ENCODE peak calls at places on chromosome 12, in eight cellular contexts. Z, U, O, J, A, B, M and F are unnamed samples.

GRCh38 chr12:113207621-113208040 is 13.6 kb upstream of the TPCN1 start:
- DNase-seq in A (no peak), B (no peak), J (no peak), M (peak; percentile 36), O (no peak), Z (no peak), U (no peak), F (no peak)

GRCh38 chr12:89597210-89597609 is 71.4 kb upstream of the POC1B start:
- DNase-seq in O (no peak), B (no peak), J (no peak), A (no peak), Z (no peak), M (no peak), U (no peak), F (no peak)

GRCh38 chr12:19036673-19037357 is 92.7 kb upstream of the PLEKHA5 start:
- DNase-seq in J (peak; percentile 7), U (no peak), M (no peak), A (no peak), Z (no peak), O (no peak), B (no peak), F (no peak)

GRCh38 chr12:11901687-11902524 is 168.8 kb upstream of the BCL2L14 start:
- DNase-seq in B (no peak), J (no peak), U (no peak), A (no peak), O (no peak), Z (no peak), M (no peak), F (no peak)

GRCh38 chr12:122128481-122128880 is 45.5 kb downstream of the IL31 start:
- DNase-seq in B (no peak), Z (no peak), M (no peak), U (no peak), A (no peak), O (no peak), J (no peak), F (no peak)

GRCh38 chr12:113794774-113795173 is 171.4 kb downstream of the RBM19 start:
- DNase-seq in O (no peak), A (no peak), B (no peak), U (no peak), J (no peak), M (no peak), Z (no peak), F (no peak)

GRCh38 chr12:4164591-4165558 is 108.7 kb upstream of the CCND2 start:
- DNase-seq in J (peak; percentile 45), A (peak; percentile 43), O (no peak), M (peak; percentile 35), B (no peak), U (no peak), Z (peak; percentile 26), F (no peak)

GRCh38 chr12:65761301-65761700 is 63.0 kb upstream of the HMGA2 start:
- DNase-seq in Z (no peak), U (no peak), A (no peak), B (no peak), M (no peak), J (no peak), O (no peak), F (no peak)

GRCh38 chr12:3744216-3744883 is 8.6 kb downstream of the CRACR2A start:
- DNase-seq in M (no peak), B (no peak), A (no peak), Z (no peak), U (no peak), J (no peak), O (no peak), F (no peak)

GRCh38 chr12:123907021-123907420 is 65.6 kb downstream of the CCDC92 start:
- DNase-seq in M (no peak), O (no peak), U (no peak), B (no peak), A (no peak), J (no peak), Z (no peak), F (no peak)

GRCh38 chr12:40336573-40337199 is 111.9 kb downstream of the LRRK2 start:
- DNase-seq in Z (peak; percentile 71), A (no peak), J (peak; percentile 20), O (peak; percentile 31), B (peak; percentile 30), M (no peak), U (no peak), F (peak; percentile 31)

GRCh38 chr12:120072472-120072871 is 44.1 kb downstream of the RAB35 start:
- DNase-seq in Z (no peak), U (no peak), B (no peak), J (no peak), O (no peak), A (no peak), M (no peak), F (no peak)

GRCh38 chr12:45343269-45344051 is 127.6 kb downstream of the ANO6 start:
- DNase-seq in Z (no peak), B (no peak), J (peak; percentile 25), O (no peak), U (no peak), M (no peak), A (no peak), F (no peak)

GRCh38 chr12:46268349-46268616 is 560 bp downstream of the SLC38A1 start:
- DNase-seq in J (peak; percentile 19), M (peak; percentile 24), B (no peak), A (no peak), U (no peak), Z (no peak), O (no peak), F (no peak)

GRCh38 chr12:22271036-22271435 is 63.5 kb downstream of the ST8SIA1 start:
- DNase-seq in M (no peak), O (no peak), B (no peak), A (no peak), Z (no peak), U (no peak), J (peak; percentile 11), F (no peak)